ENCODE peak calls at places on chromosomes 6 and 20, in four cellular contexts. G is progenitor cell of endocrine pancreas; R is activated CD4-positive, CD25-positive, alpha-beta regulatory T cell treated with anti-CD3 and anti-CD28 coated beads, Interleukin-2, amount 50 U/mL, for 16 hours; Q is effector memory CD4-positive, alpha-beta T cell. C is an unnamed sample.

GRCh38 chr20:49278817-49279676 is 1.2 kb upstream of the ZNFX1 start:
- DNase-seq in G (no peak), R (no peak), Q (no peak), C (no peak)

GRCh38 chr20:2902818-2903217 is 29.5 kb downstream of the PTPRA start:
- DNase-seq in G (no peak), R (no peak), Q (no peak), C (no peak)

GRCh38 chr6:155381856-155382690 is 67.8 kb upstream of the TFB1M start:
- DNase-seq in G (no peak), R (no peak), Q (no peak), C (no peak)

GRCh38 chr6:33632603-33633039 is 11.5 kb downstream of the ITPR3 start:
- DNase-seq in G (no peak), R (peak; percentile 24), Q (no peak), C (no peak)

GRCh38 chr20:62482136-62482833 is 6.5 kb upstream of the GATA5 start:
- DNase-seq in G (no peak), R (no peak), Q (no peak), C (no peak)

GRCh38 chr20:11492391-11492790 is 425.3 kb upstream of the BTBD3 start:
- DNase-seq in G (no peak), R (no peak), Q (no peak), C (no peak)

GRCh38 chr6:41651246-41651961 is 13.1 kb downstream of the MDFI start:
- DNase-seq in G (no peak), R (no peak), Q (no peak), C (no peak)

GRCh38 chr20:19654906-19655305 is 103.2 kb upstream of the RIN2 start:
- DNase-seq in G (no peak), R (no peak), Q (no peak), C (no peak)

GRCh38 chr6:90347411-90347841 is 50.8 kb upstream of the BACH2 start:
- DNase-seq in G (no peak), R (no peak), Q (no peak), C (no peak)

GRCh38 chr6:163309491-163310026 is 105.0 kb upstream of the QKI start:
- DNase-seq in G (no peak), R (no peak), Q (no peak), C (no peak)

GRCh38 chr6:14706378-14706929 is 539.4 kb upstream of the JARID2 start:
- DNase-seq in G (no peak), R (peak; percentile 6), Q (no peak), C (no peak)

GRCh38 chr6:144219056-144219685 is 66.0 kb upstream of the UTRN start:
- DNase-seq in G (no peak), R (no peak), Q (no peak), C (no peak)